ENCODE peak calls at places on chromosomes 11 and 22, in five cellular contexts. S is endothelial cell of umbilical vein, G is RWPE2, D is type B pancreatic cell, F is foreskin fibroblast. K is an unnamed sample.
A peak's percentile ranks its signal among the peaks of the same experiment; 100 is the strongest.

GRCh38 chr11:17514476-17514875 is 29.7 kb downstream of the USH1C start:
- DNase-seq in S (no peak), G (no peak), D (no peak), F (no peak), K (no peak)

GRCh38 chr11:18427240-18427639 is 15.1 kb downstream of the LDHC start:
- DNase-seq in D (no peak), F (no peak), S (no peak), G (no peak), K (no peak)

GRCh38 chr11:58024601-58025091 is 965 bp downstream of the OR9Q1 start:
- DNase-seq in S (peak; percentile 91), F (no peak), G (no peak), D (no peak), K (peak; percentile 47)

GRCh38 chr11:95647805-95648379 is 141.7 kb downstream of the FAM76B start:
- DNase-seq in D (no peak), S (no peak), G (no peak), F (no peak), K (no peak)

GRCh38 chr22:32803020-32803758 is 1.7 kb downstream of the TIMP3 start:
- DNase-seq in F (no peak), G (no peak), S (no peak), D (no peak), K (peak; percentile 79)

GRCh38 chr11:76010051-76010450 is 195.0 kb downstream of the UVRAG start:
- DNase-seq in D (no peak), G (no peak), F (no peak), S (no peak), K (no peak)

GRCh38 chr11:76210920-76211851 is 4.9 kb upstream of the WNT11 start:
- DNase-seq in D (no peak), S (no peak), F (no peak), G (no peak), K (no peak)

GRCh38 chr22:37571258-37571991 is 8.5 kb downstream of the LGALS2 start:
- DNase-seq in G (no peak), S (no peak), D (no peak), F (no peak), K (no peak)

GRCh38 chr11:134252539-134253188 is 488 bp downstream of the THYN1 start:
- DNase-seq in S (no peak), F (peak; percentile 45), D (no peak), G (no peak), K (peak; percentile 47)
- TF ChIP-seq CTCF in S (no peak), F (no peak), D (no peak), G (no peak), K (no peak)

DNA sequence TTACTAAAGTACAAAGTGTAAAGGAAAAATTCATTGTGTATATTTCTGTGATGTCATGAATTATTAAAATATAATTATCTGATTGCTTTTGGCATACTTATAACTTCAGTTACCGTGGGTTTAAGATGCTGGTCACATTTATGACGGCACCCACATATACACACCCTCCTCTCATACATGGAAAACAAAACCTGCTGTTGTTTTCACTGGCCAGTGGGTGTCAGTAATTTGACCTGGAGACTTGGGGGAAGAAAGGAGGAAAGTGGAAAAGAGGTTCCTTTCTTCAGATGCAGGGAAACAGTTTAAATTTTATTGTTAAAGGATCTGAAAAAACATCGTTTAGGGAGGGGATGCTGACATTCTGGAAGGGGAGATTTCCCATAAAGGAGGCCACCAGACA is 742 bp upstream of the BBOX1 start:
- DNase-seq in D (no peak), F (no peak), G (no peak), S (no peak), K (peak; percentile 2)
- TF ChIP-seq CTCF in D (no peak), F (peak; percentile 8), G (peak; percentile 33), S (no peak), K (peak; percentile 38)

DNA sequence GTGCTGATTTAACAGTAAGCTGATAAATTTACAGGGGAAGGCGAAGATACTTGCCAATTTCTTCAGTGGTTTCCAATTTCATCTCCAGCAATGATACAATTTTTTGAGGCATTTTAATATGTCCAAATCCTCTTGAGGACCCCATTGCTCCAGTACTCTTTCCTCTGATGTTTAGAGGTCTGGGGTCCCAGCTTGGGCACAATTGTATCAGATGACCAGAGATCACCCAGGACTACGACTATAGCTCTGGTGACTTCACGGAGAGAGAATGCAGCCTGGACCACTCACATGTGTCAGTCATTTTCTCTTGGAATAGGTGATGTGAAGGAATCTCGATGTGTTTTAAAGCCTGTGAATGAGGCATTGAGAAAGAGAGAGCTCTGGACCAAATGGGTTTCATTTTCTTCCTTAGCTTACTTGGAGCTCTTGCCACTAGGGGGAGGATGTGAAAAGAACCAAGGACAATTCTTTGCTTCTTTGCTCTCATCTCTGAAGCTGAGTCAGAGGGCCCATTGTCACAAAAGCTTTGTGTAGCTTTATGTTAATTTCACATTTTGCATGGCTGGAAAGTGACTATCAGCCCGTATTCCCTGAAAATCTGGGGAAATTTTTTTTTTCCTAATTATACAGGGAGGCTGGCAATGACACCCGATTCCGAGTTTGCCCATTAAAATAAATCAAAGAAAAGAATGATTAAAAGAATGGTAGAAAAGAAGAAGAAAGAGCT is 6.7 kb upstream of the CCDC90B start:
- DNase-seq in D (no peak), G (no peak), F (peak; percentile 59), S (peak; percentile 46), K (peak; percentile 75)
- TF ChIP-seq CTCF in D (peak; percentile 84), G (peak; percentile 81), F (peak; percentile 91), S (peak; percentile 70), K (peak; percentile 87)

GRCh38 chr11:122293298-122294023 is 177.4 kb upstream of the BLID start:
- DNase-seq in S (no peak), G (no peak), F (peak; percentile 9), D (no peak), K (peak; percentile 8)
- TF ChIP-seq CTCF in S (no peak), G (peak; percentile 33), F (peak; percentile 44), D (no peak), K (peak; percentile 71)

GRCh38 chr11:46537851-46538295 is 56.0 kb downstream of the AMBRA1 start:
- DNase-seq in S (peak; percentile 75), D (no peak), G (no peak), F (peak; percentile 63), K (peak; percentile 76)

GRCh38 chr11:46535688-46536087 is 58.1 kb downstream of the AMBRA1 start:
- DNase-seq in F (no peak), S (no peak), G (no peak), D (no peak), K (no peak)

GRCh38 chr11:46533396-46534110 is 60.3 kb downstream of the AMBRA1 start:
- DNase-seq in S (no peak), F (no peak), G (no peak), D (no peak), K (no peak)

GRCh38 chr11:46534713-46535112 is 59.1 kb downstream of the AMBRA1 start:
- DNase-seq in S (no peak), D (no peak), F (no peak), G (no peak), K (no peak)

GRCh38 chr11:46537121-46537520 is 56.7 kb downstream of the AMBRA1 start:
- DNase-seq in G (no peak), S (no peak), D (no peak), F (no peak), K (peak; percentile 12)
- TF ChIP-seq CTCF in G (no peak), S (no peak), D (no peak), F (no peak), K (no peak)

GRCh38 chr11:124961972-124962609 is 8.1 kb downstream of the CCDC15 start:
- DNase-seq in D (no peak), S (peak; percentile 86), G (no peak), F (peak; percentile 67), K (peak; percentile 79)
- TF ChIP-seq CTCF in D (peak; percentile 86), S (peak; percentile 50), G (peak; percentile 87), F (peak; percentile 54), K (peak; percentile 87)

DNA sequence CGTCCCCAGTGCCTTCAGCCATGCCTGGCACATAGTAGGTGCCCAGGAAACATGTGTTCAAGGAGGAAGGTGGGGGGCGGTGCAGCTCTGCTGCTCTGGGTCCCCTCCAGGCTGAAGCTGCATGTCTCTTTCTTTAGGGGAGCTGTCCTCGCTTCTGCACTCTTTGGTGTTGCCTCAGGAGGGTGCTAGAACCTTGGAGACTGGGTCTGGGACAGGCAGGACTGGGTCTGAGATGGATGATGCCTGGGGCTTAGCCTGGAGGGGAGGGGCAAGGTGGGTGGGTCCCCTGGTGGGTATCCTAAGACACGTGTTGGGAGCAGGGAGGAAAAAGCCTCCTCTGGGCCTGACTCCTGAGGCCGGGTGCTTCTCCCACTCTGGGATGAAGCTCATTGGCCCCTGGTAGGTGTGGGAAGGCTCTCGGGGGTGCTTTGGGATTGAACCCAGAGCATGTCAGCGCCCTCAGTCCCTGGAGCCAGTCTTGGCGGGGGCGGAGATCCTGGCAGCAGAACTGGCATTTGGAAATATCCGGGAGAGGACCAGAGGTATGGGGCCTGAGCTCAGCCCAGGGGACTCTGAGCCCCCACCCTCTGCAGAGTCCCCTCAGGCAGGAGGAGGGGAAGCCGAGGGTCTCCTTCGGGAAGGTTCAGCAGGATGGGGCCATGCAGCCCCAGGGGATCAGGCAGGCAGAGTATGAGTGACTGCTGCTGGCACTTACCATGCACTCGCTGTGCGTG is 6.7 kb upstream of the GSTP1 start:
- DNase-seq in G (no peak), D (no peak), F (no peak), S (no peak), K (no peak)
- TF ChIP-seq CTCF in G (no peak), D (no peak), F (no peak), S (no peak), K (no peak)

GRCh38 chr11:3051435-3052108 is 5.7 kb downstream of the CARS1 start:
- DNase-seq in S (no peak), F (no peak), D (no peak), G (no peak), K (no peak)
- TF ChIP-seq CTCF in S (no peak), F (peak; percentile 22), D (no peak), G (no peak), K (peak; percentile 53)

K was measured in HFFc6.